ENCODE peak calls at places on chromosomes 16 and 17, in seven cellular contexts. L, Z, B, K, E, Y and J are unnamed samples.

GRCh38 chr16:49986351-49987124 is 38.5 kb upstream of the CNEP1R1 start:
- DNase-seq in Y (no peak), L (no peak), Z (no peak), K (no peak), B (peak), E (no peak), J (no peak)

GRCh38 chr16:89121691-89122321 is 28.2 kb downstream of the ACSF3 start:
- DNase-seq in B (no peak), L (no peak), Z (peak), K (no peak), E (no peak), Y (no peak), J (no peak)

GRCh38 chr17:55434721-55435120 is 13.1 kb upstream of the MMD start:
- DNase-seq in Y (no peak), B (no peak), K (no peak), Z (no peak), L (no peak), E (no peak), J (no peak)

GRCh38 chr16:88773812-88774291 is 11.2 kb downstream of the PIEZO1 start:
- DNase-seq in B (peak), E (no peak), L (no peak), Z (peak), Y (no peak), K (no peak), J (peak)

GRCh38 chr16:87276091-87276561 is 41.1 kb downstream of the C16orf95 start:
- DNase-seq in Y (no peak), K (no peak), Z (no peak), L (no peak), B (no peak), E (no peak), J (no peak)

GRCh38 chr17:47895254-47895855 is 681 bp upstream of the SP2 start:
- DNase-seq in L (no peak), Z (no peak), B (peak), E (no peak), K (no peak), Y (no peak), J (no peak)

GRCh38 chr17:38868095-38868967 is 1.5 kb upstream of the LASP1 start:
- DNase-seq in K (no peak), Z (peak), Y (no peak), L (peak), E (no peak), B (peak), J (no peak)

GRCh38 chr16:28205117-28205899 is 6.5 kb downstream of the XPO6 start:
- DNase-seq in Z (no peak), L (no peak), K (no peak), Y (no peak), B (no peak), E (no peak), J (no peak)

GRCh38 chr16:56032072-56032471 is 156.9 kb upstream of the CES5A start:
- DNase-seq in K (no peak), Y (no peak), L (no peak), E (no peak), B (no peak), Z (no peak), J (no peak)

GRCh38 chr16:67649494-67649931 is 4.6 kb downstream of the CARMIL2 start:
- DNase-seq in L (no peak), E (no peak), Y (no peak), K (no peak), Z (no peak), B (no peak), J (peak)

GRCh38 chr16:23673971-23674614 is 4.6 kb upstream of the PLK1 start:
- DNase-seq in Y (no peak), B (no peak), Z (no peak), K (no peak), E (no peak), L (no peak), J (no peak)

GRCh38 chr17:80169107-80169506 is 723 bp upstream of the CARD14 start:
- DNase-seq in E (no peak), Y (no peak), K (no peak), L (no peak), Z (no peak), B (no peak), J (no peak)

GRCh38 chr16:9306753-9307152 is 215.3 kb downstream of the HAPSTR1 start:
- DNase-seq in B (no peak), E (no peak), K (no peak), Z (no peak), L (no peak), Y (no peak), J (no peak)

GRCh38 chr17:42849451-42850157 is 1.4 kb upstream of the AOC3 start:
- DNase-seq in B (no peak), Y (no peak), K (no peak), Z (no peak), L (no peak), E (no peak), J (no peak)

GRCh38 chr17:68437979-68438877 is 19.1 kb downstream of the WIPI1 start:
- DNase-seq in B (peak), Y (no peak), L (no peak), Z (peak), K (no peak), E (no peak), J (no peak)

GRCh38 chr16:50144211-50144610 is 8.9 kb upstream of the TENT4B start:
- DNase-seq in Y (no peak), Z (no peak), L (no peak), K (no peak), B (no peak), E (no peak), J (no peak)

GRCh38 chr17:31373150-31374082 is 18.1 kb upstream of the RAB11FIP4 start:
- DNase-seq in E (no peak), Y (no peak), B (peak), K (no peak), Z (no peak), L (peak), J (no peak)

GRCh38 chr16:85331685-85332084 is 219.4 kb upstream of the CIBAR2 start:
- DNase-seq in L (no peak), Y (no peak), K (no peak), B (no peak), Z (no peak), E (no peak), J (no peak)

GRCh38 chr17:65749479-65749878 is 188.0 kb upstream of the AXIN2 start:
- DNase-seq in B (peak), E (no peak), L (no peak), K (no peak), Y (no peak), Z (no peak), J (no peak)

GRCh38 chr17:4499431-4500187 is 928 bp downstream of the SPNS2 start:
- DNase-seq in Y (peak), K (no peak), Z (no peak), L (no peak), E (peak), B (no peak), J (peak)

GRCh38 chr17:19659366-19660177 is 11.0 kb downstream of the ALDH3A2 start:
- DNase-seq in K (no peak), Y (no peak), L (no peak), E (no peak), B (no peak), Z (no peak), J (no peak)

GRCh38 chr16:77531741-77532140 is 96.9 kb upstream of the ADAMTS18 start:
- DNase-seq in Y (no peak), L (no peak), K (no peak), E (no peak), Z (no peak), B (peak), J (no peak)

GRCh38 chr16:69217433-69217832 is 30.5 kb downstream of the SNTB2 start:
- DNase-seq in B (peak), E (no peak), Z (no peak), L (no peak), K (no peak), Y (no peak), J (no peak)

GRCh38 chr17:48647103-48647963 is 21.2 kb upstream of the HOXB9 start:
- DNase-seq in Y (no peak), E (no peak), Z (no peak), L (no peak), B (peak), K (no peak), J (no peak)

GRCh38 chr17:48537316-48537715 is 6.5 kb upstream of the HOXB1 start:
- DNase-seq in B (no peak), K (no peak), Z (no peak), L (no peak), E (no peak), Y (no peak), J (no peak)

GRCh38 chr17:35846055-35846809 is 22.5 kb downstream of the HEATR9 start:
- DNase-seq in L (no peak), Z (no peak), E (no peak), B (peak), K (no peak), Y (no peak), J (no peak)